ENCODE peak calls at places on chromosomes 4 and X, in eight cellular contexts. X is stimulated activated CD8-positive, alpha-beta memory T cell treated with anti-CD3 and anti-CD28 coated beads, Interleukin-15, amount 100 ng/mL, for 4 hours; S is cardiac fibroblast; Z is sciatic nerve; K is left lung; J is RWPE1; B is Calu3; H is T follicular helper cell. A is an unnamed sample.

GRCh38 chr4:189124149-189124758 is 816.4 kb upstream of the FRG1 start:
- DNase-seq in X (no peak), S (peak), Z (no peak), K (peak), J (peak), B (peak), H (no peak), A (no peak)

GRCh38 chr4:110587666-110588285 is 35.1 kb downstream of the PITX2 start:
- DNase-seq in X (no peak), S (no peak), Z (no peak), K (no peak), J (no peak), B (no peak), H (no peak), A (no peak)

GRCh38 chrX:105050921-105051320 is 169.6 kb downstream of the TEX13A start:
- DNase-seq in X (no peak), S (no peak), Z (no peak), K (peak), J (no peak), B (no peak), H (no peak), A (no peak)

GRCh38 chr4:116385583-116385982 is 699.8 kb downstream of the TRAM1L1 start:
- DNase-seq in X (no peak), S (no peak), Z (no peak), K (no peak), J (no peak), B (no peak), H (no peak), A (no peak)

GRCh38 chrX:38891641-38892413 is 90.6 kb downstream of the MID1IP1 start:
- DNase-seq in X (no peak), S (peak), Z (no peak), K (no peak), J (no peak), B (no peak), H (no peak), A (no peak)

GRCh38 chr4:122845760-122846159 is 19.1 kb downstream of the FGF2 start:
- DNase-seq in X (no peak), S (no peak), Z (no peak), K (no peak), J (no peak), B (no peak), H (no peak), A (no peak)

GRCh38 chr4:3287972-3288570 is 4.8 kb upstream of the RGS12 start:
- DNase-seq in X (no peak), S (no peak), Z (peak), K (peak), J (no peak), B (no peak), H (no peak), A (no peak)

GRCh38 chrX:106791495-106791894 is 11.0 kb upstream of the TBC1D8B start:
- DNase-seq in X (no peak), S (peak), Z (no peak), K (no peak), J (no peak), B (no peak), H (no peak), A (no peak)

GRCh38 chrX:331772-332495 is 13.3 kb upstream of the GTPBP6 start:
- DNase-seq in X (no peak), S (no peak), Z (no peak), K (peak), J (no peak), B (no peak), H (no peak), A (no peak)

GRCh38 chr4:89598602-89599001 is 238.4 kb downstream of the SNCA start:
- DNase-seq in X (no peak), S (peak), Z (no peak), K (no peak), J (peak), B (no peak), H (no peak), A (no peak)

GRCh38 chrX:138886769-138887168 is 175.3 kb upstream of the FGF13 start:
- DNase-seq in X (no peak), S (peak), Z (no peak), K (no peak), J (no peak), B (no peak), H (no peak), A (no peak)

GRCh38 chrX:135086197-135086854 is 34.0 kb downstream of the ETDB start:
- DNase-seq in X (no peak), S (peak), Z (no peak), K (no peak), J (peak), B (peak), H (peak), A (no peak)

GRCh38 chr4:76897522-76898384 is at the start of gene SOWAHB:
- DNase-seq in X (peak), S (no peak), Z (no peak), K (peak), J (peak), B (peak), H (peak), A (no peak)

GRCh38 chr4:156420557-156420956 is 466.9 kb upstream of the CTSO start:
- DNase-seq in X (no peak), S (no peak), Z (no peak), K (no peak), J (no peak), B (no peak), H (no peak), A (no peak)

GRCh38 chrX:52811065-52811625 is at the start of gene XAGE5:
- DNase-seq in X (no peak), S (no peak), Z (no peak), K (no peak), J (no peak), B (no peak), H (no peak), A (no peak)

GRCh38 chr4:132123870-132124623 is 1025.0 kb upstream of the PCDH10 start:
- DNase-seq in X (no peak), S (peak), Z (no peak), K (no peak), J (no peak), B (no peak), H (no peak), A (no peak)

GRCh38 chr4:32002037-32002747 is 1282.0 kb downstream of the PCDH7 start:
- DNase-seq in X (no peak), S (no peak), Z (no peak), K (no peak), J (no peak), B (no peak), H (no peak), A (no peak)

GRCh38 chrX:67787196-67787595 is 243.4 kb downstream of the AR start:
- DNase-seq in X (no peak), S (no peak), Z (no peak), K (no peak), J (no peak), B (no peak), H (no peak), A (no peak)

GRCh38 chr4:121705521-121705920 is 8.7 kb upstream of the ANXA5 start:
- DNase-seq in X (no peak), S (no peak), Z (no peak), K (no peak), J (no peak), B (no peak), H (no peak), A (no peak)

GRCh38 chr4:8323947-8324555 is 54.5 kb downstream of the HTRA3 start:
- DNase-seq in X (no peak), S (no peak), Z (peak), K (no peak), J (no peak), B (no peak), H (no peak), A (peak)

GRCh38 chr4:10584042-10584441 is 100.5 kb downstream of the CLNK start:
- DNase-seq in X (no peak), S (peak), Z (no peak), K (no peak), J (peak), B (peak), H (no peak), A (no peak)

GRCh38 chrX:142686206-142686605 is 339.5 kb upstream of the SPANXN4 start:
- DNase-seq in X (no peak), S (no peak), Z (no peak), K (no peak), J (no peak), B (no peak), H (no peak), A (no peak)

GRCh38 chr4:8191136-8191747 is 7.8 kb upstream of the SH3TC1 start:
- DNase-seq in X (no peak), S (peak), Z (no peak), K (peak), J (peak), B (peak), H (no peak), A (peak)

GRCh38 chr4:84151574-84151973 is 347.5 kb downstream of the NKX6-1 start:
- DNase-seq in X (no peak), S (no peak), Z (no peak), K (no peak), J (no peak), B (no peak), H (no peak), A (no peak)

GRCh38 chrX:18422325-18422724 is 3.1 kb upstream of the CDKL5 start:
- DNase-seq in X (no peak), S (peak), Z (no peak), K (no peak), J (no peak), B (no peak), H (no peak), A (no peak)

GRCh38 chrX:68411729-68412128 is 21.6 kb downstream of the OPHN1 start:
- DNase-seq in X (no peak), S (no peak), Z (no peak), K (no peak), J (no peak), B (no peak), H (no peak), A (no peak)

A was measured in CD14-positive monocyte.